ENCODE peak calls at places on chromosome 22, in eight cellular contexts. L, X, I, J, R, K, F and O are unnamed samples.

GRCh38 chr22:36277482-36278291 is 24.8 kb downstream of the APOL1 start:
- DNase-seq in L (peak), X (peak), I (no peak), J (peak), R (peak), K (peak), F (peak), O (no peak)

GRCh38 chr22:20578192-20578591 is 70.8 kb downstream of the MED15 start:
- DNase-seq in L (peak), X (no peak), I (no peak), J (no peak), R (no peak), K (no peak), F (no peak), O (no peak)

GRCh38 chr22:31635638-31636306 is 26.2 kb downstream of the PISD start:
- DNase-seq in L (no peak), X (no peak), I (no peak), J (no peak), R (no peak), K (no peak), F (no peak), O (no peak)

GRCh38 chr22:30968015-30968923 is at the start of gene MORC2:
- DNase-seq in L (no peak), X (no peak), I (peak), J (peak), R (no peak), K (no peak), F (no peak), O (no peak)

GRCh38 chr22:28986366-28986765 is 75.3 kb downstream of the C22orf31 start:
- DNase-seq in L (no peak), X (no peak), I (peak), J (peak), R (no peak), K (no peak), F (no peak), O (no peak)

GRCh38 chr22:50674606-50675552 is 2.3 kb downstream of the SHANK3 start:
- DNase-seq in L (no peak), X (no peak), I (no peak), J (no peak), R (peak), K (peak), F (peak), O (no peak)

GRCh38 chr22:17369553-17370035 is 334 bp downstream of the CECR2 start:
- DNase-seq in L (peak), X (no peak), I (no peak), J (peak), R (peak), K (peak), F (peak), O (peak)

GRCh38 chr22:20435436-20436308 is 2.0 kb downstream of the SCARF2 start:
- DNase-seq in L (no peak), X (no peak), I (no peak), J (no peak), R (no peak), K (no peak), F (peak), O (no peak)

GRCh38 chr22:20810645-20811044 is 36.7 kb downstream of the SERPIND1 start:
- DNase-seq in L (no peak), X (no peak), I (no peak), J (no peak), R (peak), K (no peak), F (no peak), O (no peak)

GRCh38 chr22:47188337-47189055 is 426.0 kb downstream of the TBC1D22A start:
- DNase-seq in L (no peak), X (no peak), I (no peak), J (no peak), R (no peak), K (no peak), F (no peak), O (peak)

GRCh38 chr22:41369089-41369745 is 12.5 kb upstream of the TEF start:
- DNase-seq in L (no peak), X (no peak), I (no peak), J (no peak), R (no peak), K (no peak), F (no peak), O (no peak)

GRCh38 chr22:49377306-49377705 is 450.4 kb downstream of the BRD1 start:
- DNase-seq in L (no peak), X (no peak), I (no peak), J (no peak), R (no peak), K (no peak), F (no peak), O (no peak)

GRCh38 chr22:23248583-23248982 is 68.3 kb downstream of the BCR start:
- DNase-seq in L (no peak), X (no peak), I (no peak), J (peak), R (no peak), K (no peak), F (no peak), O (no peak)

GRCh38 chr22:42475122-42475521 is 42.9 kb upstream of the NFAM1 start:
- DNase-seq in L (no peak), X (no peak), I (no peak), J (no peak), R (no peak), K (no peak), F (no peak), O (no peak)

GRCh38 chr22:19635644-19636043 is 78.7 kb upstream of the SEPTIN5 start:
- DNase-seq in L (no peak), X (no peak), I (no peak), J (no peak), R (no peak), K (no peak), F (no peak), O (no peak)

GRCh38 chr22:17512960-17513359 is 50.3 kb upstream of the SLC25A18 start:
- DNase-seq in L (no peak), X (no peak), I (no peak), J (no peak), R (no peak), K (no peak), F (no peak), O (no peak)

GRCh38 chr22:27129266-27129665 is 471.9 kb downstream of the MIAT start:
- DNase-seq in L (no peak), X (peak), I (no peak), J (peak), R (no peak), K (no peak), F (no peak), O (no peak)

GRCh38 chr22:44682556-44683168 is 19.3 kb upstream of the PRR5 start:
- DNase-seq in L (no peak), X (no peak), I (no peak), J (no peak), R (no peak), K (no peak), F (no peak), O (no peak)

GRCh38 chr22:50475652-50476002 is 792 bp upstream of the SBF1 start:
- DNase-seq in L (no peak), X (no peak), I (no peak), J (no peak), R (no peak), K (no peak), F (no peak), O (no peak)

GRCh38 chr22:48663297-48663696 is 1164.4 kb downstream of the BRD1 start:
- DNase-seq in L (no peak), X (no peak), I (no peak), J (no peak), R (no peak), K (no peak), F (no peak), O (peak)

GRCh38 chr22:25176175-25176574 is 23.5 kb upstream of the CRYBB3 start:
- DNase-seq in L (no peak), X (no peak), I (no peak), J (peak), R (no peak), K (no peak), F (no peak), O (no peak)

GRCh38 chr22:17570851-17571631 is 7.7 kb downstream of the SLC25A18 start:
- DNase-seq in L (peak), X (peak), I (no peak), J (peak), R (no peak), K (no peak), F (no peak), O (peak)